ENCODE peak calls at places on chromosome 5, in eight cellular contexts. V is foreskin fibroblast; R is AG08396; B is EL; P is HCEC 1CT; F is kidney tubule cell; O is stimulated activated CD8-positive, alpha-beta memory T cell treated with anti-CD3 and anti-CD28 coated beads, Interleukin-12 subunit alpha, Interleukin-12 subunit beta, amount 100 ng/mL, for 4 hours; K is HuH-7. C is an unnamed sample.

GRCh38 chr5:89053547-89053946 is 170.6 kb upstream of the MEF2C start:
- DNase-seq in P (no peak), O (no peak), V (no peak), B (no peak), K (no peak), F (no peak), R (no peak), C (no peak)

GRCh38 chr5:72503888-72504491 is 3.2 kb downstream of the ZNF366 start:
- DNase-seq in R (peak; percentile 53), K (no peak), P (peak; percentile 50), B (peak; percentile 74), O (no peak), F (peak; percentile 46), V (peak; percentile 79), C (peak; percentile 34)

GRCh38 chr5:138180183-138180782 is 1.4 kb downstream of the KIF20A start:
- DNase-seq in F (peak; percentile 75), B (peak; percentile 80), P (peak; percentile 72), O (no peak), K (peak; percentile 22), R (peak; percentile 35), V (peak; percentile 48), C (peak; percentile 77)

GRCh38 chr5:145010834-145011233 is 824.3 kb downstream of the PRELID2 start:
- DNase-seq in P (no peak), K (no peak), O (no peak), B (no peak), F (no peak), R (no peak), V (no peak), C (no peak)

GRCh38 chr5:176744584-176744965 is 65.8 kb upstream of the UNC5A start:
- DNase-seq in R (peak; percentile 3), B (no peak), O (no peak), P (no peak), V (no peak), F (no peak), K (no peak), C (peak; percentile 60)

GRCh38 chr5:164013077-164013670 is 507.8 kb downstream of the MAT2B start:
- DNase-seq in R (peak; percentile 28), B (peak; percentile 63), K (peak; percentile 4), V (peak; percentile 9), P (peak; percentile 59), O (no peak), F (peak; percentile 66), C (peak; percentile 79)

GRCh38 chr5:57175586-57175985 is 1.7 kb downstream of the GPBP1 start:
- DNase-seq in B (peak; percentile 30), K (no peak), V (no peak), P (no peak), R (no peak), O (no peak), F (peak; percentile 29), C (no peak)

GRCh38 chr5:74140409-74140808 is 500.1 kb downstream of the ENC1 start:
- DNase-seq in O (no peak), V (no peak), P (no peak), F (no peak), B (peak; percentile 6), R (no peak), K (no peak), C (no peak)

GRCh38 chr5:142816577-142816976 is 46.4 kb downstream of the ARHGAP26 start:
- DNase-seq in K (no peak), O (no peak), R (peak; percentile 45), F (peak; percentile 73), V (peak; percentile 36), P (peak; percentile 28), B (peak; percentile 70), C (peak; percentile 40)

GRCh38 chr5:128074171-128074570 is 9.4 kb upstream of the SLC12A2 start:
- DNase-seq in K (no peak), R (no peak), O (no peak), B (no peak), F (no peak), P (no peak), V (no peak), C (no peak)

GRCh38 chr5:77120086-77120485 is 33.0 kb upstream of the ZBED3 start:
- DNase-seq in B (no peak), O (no peak), K (no peak), R (no peak), F (no peak), V (no peak), P (no peak), C (no peak)

GRCh38 chr5:168123853-168124528 is 167.5 kb upstream of the WWC1 start:
- DNase-seq in K (no peak), P (no peak), O (no peak), F (no peak), B (no peak), R (no peak), V (no peak), C (no peak)

GRCh38 chr5:68381060-68381459 is 165.5 kb downstream of the PIK3R1 start:
- DNase-seq in O (no peak), P (no peak), F (no peak), B (no peak), R (no peak), K (no peak), V (no peak), C (no peak)

GRCh38 chr5:71830626-71831539 is 111.8 kb downstream of the CARTPT start:
- DNase-seq in V (peak; percentile 86), B (peak; percentile 82), O (no peak), K (no peak), R (peak; percentile 82), F (peak; percentile 51), P (peak; percentile 78), C (no peak)

GRCh38 chr5:113776168-113776567 is 262.7 kb downstream of the YTHDC2 start:
- DNase-seq in O (no peak), B (no peak), R (no peak), F (no peak), K (no peak), P (no peak), V (no peak), C (peak; percentile 25)

GRCh38 chr5:79853676-79854418 is 137.2 kb downstream of the MTX3 start:
- DNase-seq in O (no peak), B (peak; percentile 24), K (no peak), V (no peak), P (peak; percentile 61), F (peak; percentile 85), R (no peak), C (peak; percentile 47)

GRCh38 chr5:123776761-123777160 is 264.8 kb downstream of the CSNK1G3 start:
- DNase-seq in O (no peak), F (peak; percentile 78), R (peak; percentile 21), V (peak; percentile 81), P (peak; percentile 78), B (peak; percentile 84), K (no peak), C (peak; percentile 4)

GRCh38 chr5:79149432-79149831 is 37.8 kb downstream of the BHMT start:
- DNase-seq in R (no peak), V (no peak), O (no peak), K (no peak), P (peak; percentile 26), F (no peak), B (peak; percentile 24), C (no peak)

GRCh38 chr5:133924221-133924920 is 44.1 kb downstream of the C5orf15 start:
- DNase-seq in K (no peak), V (no peak), P (no peak), R (no peak), F (no peak), B (no peak), O (no peak), C (peak; percentile 72)

GRCh38 chr5:95951916-95952315 is 9.7 kb downstream of the ELL2 start:
- DNase-seq in O (no peak), P (no peak), B (no peak), V (no peak), K (no peak), F (no peak), R (no peak), C (no peak)

GRCh38 chr5:129367883-129368282 is 92.2 kb upstream of the ADAMTS19 start:
- DNase-seq in B (no peak), R (no peak), F (no peak), V (peak; percentile 16), O (no peak), K (no peak), P (peak; percentile 74), C (no peak)

GRCh38 chr5:10354048-10354872 is 765 bp downstream of the MARCHF6 start:
- DNase-seq in R (no peak), V (no peak), F (peak; percentile 44), O (peak; percentile 37), P (peak; percentile 39), K (peak; percentile 29), B (peak; percentile 61), C (peak; percentile 84)